ENCODE peak calls at places on chromosomes 3 and 15, in eight cellular contexts. One of them, this sample, is unnamed.

GRCh38 chr3:23809840-23810341 is 4.1 kb downstream of the UBE2E1 start:
- DNase-seq in posterior vena cava: no peak
- DNase-seq in CMK: no peak
- DNase-seq in Caco-2: no peak
- DNase-seq in HT1080: no peak
- DNase-seq in AG09309: no peak
- DNase-seq in stimulated activated naive CD8-positive, alpha-beta T cell treated with anti-CD3 and anti-CD28 coated beads, Interleukin-15, Interleukin-2, amounts not matched to agents 100 U/mL and 50 U/mL, for 24 hours: no peak
- DNase-seq in right atrium auricular region: no peak
- DNase-seq in this sample: peak

GRCh38 chr15:98896002-98896721 is 111.4 kb downstream of the PGPEP1L start:
- DNase-seq in posterior vena cava: no peak
- DNase-seq in CMK: no peak
- DNase-seq in Caco-2: no peak
- DNase-seq in HT1080: peak
- DNase-seq in AG09309: no peak
- DNase-seq in stimulated activated naive CD8-positive, alpha-beta T cell treated with anti-CD3 and anti-CD28 coated beads, Interleukin-15, Interleukin-2, amounts not matched to agents 100 U/mL and 50 U/mL, for 24 hours: no peak
- DNase-seq in right atrium auricular region: no peak
- DNase-seq in this sample: peak

GRCh38 chr15:82968066-82968465 is 15.5 kb upstream of the HOMER2 start:
- DNase-seq in posterior vena cava: no peak
- DNase-seq in CMK: no peak
- DNase-seq in Caco-2: no peak
- DNase-seq in HT1080: peak
- DNase-seq in AG09309: peak
- DNase-seq in stimulated activated naive CD8-positive, alpha-beta T cell treated with anti-CD3 and anti-CD28 coated beads, Interleukin-15, Interleukin-2, amounts not matched to agents 100 U/mL and 50 U/mL, for 24 hours: no peak
- DNase-seq in right atrium auricular region: no peak
- DNase-seq in this sample: no peak

GRCh38 chr3:95705786-95706418 is 1108.5 kb upstream of the EPHA6 start:
- DNase-seq in posterior vena cava: no peak
- DNase-seq in CMK: peak
- DNase-seq in Caco-2: no peak
- DNase-seq in HT1080: peak
- DNase-seq in AG09309: no peak
- DNase-seq in stimulated activated naive CD8-positive, alpha-beta T cell treated with anti-CD3 and anti-CD28 coated beads, Interleukin-15, Interleukin-2, amounts not matched to agents 100 U/mL and 50 U/mL, for 24 hours: peak
- DNase-seq in right atrium auricular region: no peak
- DNase-seq in this sample: peak

GRCh38 chr3:147415337-147415736 is 6.2 kb downstream of the ZIC1 start:
- DNase-seq in posterior vena cava: no peak
- DNase-seq in CMK: no peak
- DNase-seq in Caco-2: no peak
- DNase-seq in HT1080: no peak
- DNase-seq in AG09309: no peak
- DNase-seq in stimulated activated naive CD8-positive, alpha-beta T cell treated with anti-CD3 and anti-CD28 coated beads, Interleukin-15, Interleukin-2, amounts not matched to agents 100 U/mL and 50 U/mL, for 24 hours: no peak
- DNase-seq in right atrium auricular region: no peak
- DNase-seq in this sample: no peak

GRCh38 chr15:56243117-56243773 is 434 bp downstream of the RFX7 start:
- DNase-seq in posterior vena cava: peak
- DNase-seq in CMK: peak
- DNase-seq in Caco-2: peak
- DNase-seq in HT1080: peak
- DNase-seq in AG09309: no peak
- DNase-seq in stimulated activated naive CD8-positive, alpha-beta T cell treated with anti-CD3 and anti-CD28 coated beads, Interleukin-15, Interleukin-2, amounts not matched to agents 100 U/mL and 50 U/mL, for 24 hours: peak
- DNase-seq in right atrium auricular region: no peak
- DNase-seq in this sample: peak

GRCh38 chr3:127363171-127363570 is 75.3 kb upstream of the PRR20G start:
- DNase-seq in posterior vena cava: no peak
- DNase-seq in CMK: no peak
- DNase-seq in Caco-2: no peak
- DNase-seq in HT1080: no peak
- DNase-seq in AG09309: no peak
- DNase-seq in stimulated activated naive CD8-positive, alpha-beta T cell treated with anti-CD3 and anti-CD28 coated beads, Interleukin-15, Interleukin-2, amounts not matched to agents 100 U/mL and 50 U/mL, for 24 hours: no peak
- DNase-seq in right atrium auricular region: no peak
- DNase-seq in this sample: no peak

GRCh38 chr3:19149388-19149787 is 1.1 kb downstream of the KCNH8 start:
- DNase-seq in posterior vena cava: no peak
- DNase-seq in CMK: no peak
- DNase-seq in Caco-2: peak
- DNase-seq in HT1080: peak
- DNase-seq in AG09309: no peak
- DNase-seq in stimulated activated naive CD8-positive, alpha-beta T cell treated with anti-CD3 and anti-CD28 coated beads, Interleukin-15, Interleukin-2, amounts not matched to agents 100 U/mL and 50 U/mL, for 24 hours: peak
- DNase-seq in right atrium auricular region: no peak
- DNase-seq in this sample: peak

GRCh38 chr3:25589104-25589782 is 75.5 kb downstream of the TOP2B start:
- DNase-seq in posterior vena cava: no peak
- DNase-seq in CMK: no peak
- DNase-seq in Caco-2: no peak
- DNase-seq in HT1080: peak
- DNase-seq in AG09309: no peak
- DNase-seq in stimulated activated naive CD8-positive, alpha-beta T cell treated with anti-CD3 and anti-CD28 coated beads, Interleukin-15, Interleukin-2, amounts not matched to agents 100 U/mL and 50 U/mL, for 24 hours: no peak
- DNase-seq in right atrium auricular region: peak
- DNase-seq in this sample: peak

GRCh38 chr3:67018789-67019525 is 20.9 kb downstream of the KBTBD8 start:
- DNase-seq in posterior vena cava: no peak
- DNase-seq in CMK: no peak
- DNase-seq in Caco-2: no peak
- DNase-seq in HT1080: no peak
- DNase-seq in AG09309: no peak
- DNase-seq in stimulated activated naive CD8-positive, alpha-beta T cell treated with anti-CD3 and anti-CD28 coated beads, Interleukin-15, Interleukin-2, amounts not matched to agents 100 U/mL and 50 U/mL, for 24 hours: no peak
- DNase-seq in right atrium auricular region: no peak
- DNase-seq in this sample: no peak

GRCh38 chr3:43996379-43997301 is 245.0 kb upstream of the TOPAZ1 start:
- DNase-seq in posterior vena cava: peak
- DNase-seq in CMK: no peak
- DNase-seq in Caco-2: peak
- DNase-seq in HT1080: no peak
- DNase-seq in AG09309: no peak
- DNase-seq in stimulated activated naive CD8-positive, alpha-beta T cell treated with anti-CD3 and anti-CD28 coated beads, Interleukin-15, Interleukin-2, amounts not matched to agents 100 U/mL and 50 U/mL, for 24 hours: peak
- DNase-seq in right atrium auricular region: no peak
- DNase-seq in this sample: peak

GRCh38 chr15:94793641-94794040 is 562.3 kb downstream of the MCTP2 start:
- DNase-seq in posterior vena cava: no peak
- DNase-seq in CMK: no peak
- DNase-seq in Caco-2: no peak
- DNase-seq in HT1080: peak
- DNase-seq in AG09309: no peak
- DNase-seq in stimulated activated naive CD8-positive, alpha-beta T cell treated with anti-CD3 and anti-CD28 coated beads, Interleukin-15, Interleukin-2, amounts not matched to agents 100 U/mL and 50 U/mL, for 24 hours: no peak
- DNase-seq in right atrium auricular region: no peak
- DNase-seq in this sample: peak

GRCh38 chr3:62363275-62363674 is 10.1 kb downstream of the FEZF2 start:
- DNase-seq in posterior vena cava: no peak
- DNase-seq in CMK: no peak
- DNase-seq in Caco-2: no peak
- DNase-seq in HT1080: peak
- DNase-seq in AG09309: no peak
- DNase-seq in stimulated activated naive CD8-positive, alpha-beta T cell treated with anti-CD3 and anti-CD28 coated beads, Interleukin-15, Interleukin-2, amounts not matched to agents 100 U/mL and 50 U/mL, for 24 hours: no peak
- DNase-seq in right atrium auricular region: no peak
- DNase-seq in this sample: no peak

GRCh38 chr3:147113293-147114045 is 292.9 kb downstream of the ZIC4 start:
- DNase-seq in posterior vena cava: no peak
- DNase-seq in CMK: no peak
- DNase-seq in Caco-2: no peak
- DNase-seq in HT1080: peak
- DNase-seq in AG09309: peak
- DNase-seq in stimulated activated naive CD8-positive, alpha-beta T cell treated with anti-CD3 and anti-CD28 coated beads, Interleukin-15, Interleukin-2, amounts not matched to agents 100 U/mL and 50 U/mL, for 24 hours: no peak
- DNase-seq in right atrium auricular region: no peak
- DNase-seq in this sample: peak

GRCh38 chr15:62853833-62854210 is 188.7 kb upstream of the TPM1 start:
- DNase-seq in posterior vena cava: no peak
- DNase-seq in CMK: no peak
- DNase-seq in Caco-2: peak
- DNase-seq in HT1080: no peak
- DNase-seq in AG09309: no peak
- DNase-seq in stimulated activated naive CD8-positive, alpha-beta T cell treated with anti-CD3 and anti-CD28 coated beads, Interleukin-15, Interleukin-2, amounts not matched to agents 100 U/mL and 50 U/mL, for 24 hours: no peak
- DNase-seq in right atrium auricular region: no peak
- DNase-seq in this sample: no peak

GRCh38 chr15:63048986-63049665 is 6.6 kb downstream of the TPM1 start:
- DNase-seq in posterior vena cava: no peak
- DNase-seq in CMK: no peak
- DNase-seq in Caco-2: peak
- DNase-seq in HT1080: peak
- DNase-seq in AG09309: no peak
- DNase-seq in stimulated activated naive CD8-positive, alpha-beta T cell treated with anti-CD3 and anti-CD28 coated beads, Interleukin-15, Interleukin-2, amounts not matched to agents 100 U/mL and 50 U/mL, for 24 hours: peak
- DNase-seq in right atrium auricular region: no peak
- DNase-seq in this sample: peak

GRCh38 chr3:34009480-34009844 is 211.0 kb downstream of the PDCD6IP start:
- DNase-seq in posterior vena cava: no peak
- DNase-seq in CMK: no peak
- DNase-seq in Caco-2: no peak
- DNase-seq in HT1080: no peak
- DNase-seq in AG09309: no peak
- DNase-seq in stimulated activated naive CD8-positive, alpha-beta T cell treated with anti-CD3 and anti-CD28 coated beads, Interleukin-15, Interleukin-2, amounts not matched to agents 100 U/mL and 50 U/mL, for 24 hours: no peak
- DNase-seq in right atrium auricular region: no peak
- DNase-seq in this sample: peak

GRCh38 chr15:92839696-92840095 is 60.4 kb upstream of the CHD2 start:
- DNase-seq in posterior vena cava: no peak
- DNase-seq in CMK: no peak
- DNase-seq in Caco-2: no peak
- DNase-seq in HT1080: no peak
- DNase-seq in AG09309: no peak
- DNase-seq in stimulated activated naive CD8-positive, alpha-beta T cell treated with anti-CD3 and anti-CD28 coated beads, Interleukin-15, Interleukin-2, amounts not matched to agents 100 U/mL and 50 U/mL, for 24 hours: no peak
- DNase-seq in right atrium auricular region: no peak
- DNase-seq in this sample: no peak

GRCh38 chr3:61601831-61602230 is 40.5 kb downstream of the PTPRG start:
- DNase-seq in posterior vena cava: no peak
- DNase-seq in CMK: no peak
- DNase-seq in Caco-2: no peak
- DNase-seq in HT1080: no peak
- DNase-seq in AG09309: no peak
- DNase-seq in stimulated activated naive CD8-positive, alpha-beta T cell treated with anti-CD3 and anti-CD28 coated beads, Interleukin-15, Interleukin-2, amounts not matched to agents 100 U/mL and 50 U/mL, for 24 hours: no peak
- DNase-seq in right atrium auricular region: peak
- DNase-seq in this sample: peak

GRCh38 chr3:31533169-31533870 is 595 bp downstream of the STT3B start:
- DNase-seq in posterior vena cava: peak
- DNase-seq in CMK: no peak
- DNase-seq in Caco-2: peak
- DNase-seq in HT1080: peak
- DNase-seq in AG09309: no peak
- DNase-seq in stimulated activated naive CD8-positive, alpha-beta T cell treated with anti-CD3 and anti-CD28 coated beads, Interleukin-15, Interleukin-2, amounts not matched to agents 100 U/mL and 50 U/mL, for 24 hours: peak
- DNase-seq in right atrium auricular region: no peak
- DNase-seq in this sample: peak

GRCh38 chr3:49357466-49358216 is 512 bp downstream of the GPX1 start:
- DNase-seq in posterior vena cava: peak
- DNase-seq in CMK: no peak
- DNase-seq in Caco-2: peak
- DNase-seq in HT1080: peak
- DNase-seq in AG09309: peak
- DNase-seq in stimulated activated naive CD8-positive, alpha-beta T cell treated with anti-CD3 and anti-CD28 coated beads, Interleukin-15, Interleukin-2, amounts not matched to agents 100 U/mL and 50 U/mL, for 24 hours: peak
- DNase-seq in right atrium auricular region: peak
- DNase-seq in this sample: peak

GRCh38 chr3:63192248-63192647 is 85.9 kb upstream of the SYNPR start:
- DNase-seq in posterior vena cava: no peak
- DNase-seq in CMK: no peak
- DNase-seq in Caco-2: no peak
- DNase-seq in HT1080: no peak
- DNase-seq in AG09309: no peak
- DNase-seq in stimulated activated naive CD8-positive, alpha-beta T cell treated with anti-CD3 and anti-CD28 coated beads, Interleukin-15, Interleukin-2, amounts not matched to agents 100 U/mL and 50 U/mL, for 24 hours: no peak
- DNase-seq in right atrium auricular region: no peak
- DNase-seq in this sample: no peak

GRCh38 chr3:36894924-36895323 is 49.9 kb downstream of the TRANK1 start:
- DNase-seq in posterior vena cava: no peak
- DNase-seq in CMK: no peak
- DNase-seq in Caco-2: no peak
- DNase-seq in HT1080: no peak
- DNase-seq in AG09309: no peak
- DNase-seq in stimulated activated naive CD8-positive, alpha-beta T cell treated with anti-CD3 and anti-CD28 coated beads, Interleukin-15, Interleukin-2, amounts not matched to agents 100 U/mL and 50 U/mL, for 24 hours: no peak
- DNase-seq in right atrium auricular region: no peak
- DNase-seq in this sample: no peak

GRCh38 chr3:17605934-17606333 is 136.5 kb downstream of the TBC1D5 start:
- DNase-seq in posterior vena cava: no peak
- DNase-seq in CMK: no peak
- DNase-seq in Caco-2: no peak
- DNase-seq in HT1080: no peak
- DNase-seq in AG09309: no peak
- DNase-seq in stimulated activated naive CD8-positive, alpha-beta T cell treated with anti-CD3 and anti-CD28 coated beads, Interleukin-15, Interleukin-2, amounts not matched to agents 100 U/mL and 50 U/mL, for 24 hours: no peak
- DNase-seq in right atrium auricular region: no peak
- DNase-seq in this sample: no peak

GRCh38 chr3:103992469-103992868 is 1374.2 kb upstream of the ALCAM start:
- DNase-seq in posterior vena cava: no peak
- DNase-seq in CMK: no peak
- DNase-seq in Caco-2: no peak
- DNase-seq in HT1080: peak
- DNase-seq in AG09309: no peak
- DNase-seq in stimulated activated naive CD8-positive, alpha-beta T cell treated with anti-CD3 and anti-CD28 coated beads, Interleukin-15, Interleukin-2, amounts not matched to agents 100 U/mL and 50 U/mL, for 24 hours: no peak
- DNase-seq in right atrium auricular region: no peak
- DNase-seq in this sample: no peak

GRCh38 chr3:133895208-133896001 is at the start of gene RAB6B:
- DNase-seq in posterior vena cava: peak
- DNase-seq in CMK: no peak
- DNase-seq in Caco-2: peak
- DNase-seq in HT1080: peak
- DNase-seq in AG09309: no peak
- DNase-seq in stimulated activated naive CD8-positive, alpha-beta T cell treated with anti-CD3 and anti-CD28 coated beads, Interleukin-15, Interleukin-2, amounts not matched to agents 100 U/mL and 50 U/mL, for 24 hours: peak
- DNase-seq in right atrium auricular region: no peak
- DNase-seq in this sample: peak

GRCh38 chr3:14134291-14134690 is 9.4 kb downstream of the TMEM43 start:
- DNase-seq in posterior vena cava: no peak
- DNase-seq in CMK: no peak
- DNase-seq in Caco-2: no peak
- DNase-seq in HT1080: no peak
- DNase-seq in AG09309: no peak
- DNase-seq in stimulated activated naive CD8-positive, alpha-beta T cell treated with anti-CD3 and anti-CD28 coated beads, Interleukin-15, Interleukin-2, amounts not matched to agents 100 U/mL and 50 U/mL, for 24 hours: no peak
- DNase-seq in right atrium auricular region: no peak
- DNase-seq in this sample: no peak

GRCh38 chr3:25044762-25045161 is 383.3 kb upstream of the RARB start:
- DNase-seq in posterior vena cava: no peak
- DNase-seq in CMK: no peak
- DNase-seq in Caco-2: no peak
- DNase-seq in HT1080: no peak
- DNase-seq in AG09309: no peak
- DNase-seq in stimulated activated naive CD8-positive, alpha-beta T cell treated with anti-CD3 and anti-CD28 coated beads, Interleukin-15, Interleukin-2, amounts not matched to agents 100 U/mL and 50 U/mL, for 24 hours: no peak
- DNase-seq in right atrium auricular region: no peak
- DNase-seq in this sample: no peak

GRCh38 chr3:39191103-39191502 is 1.3 kb downstream of the XIRP1 start:
- DNase-seq in posterior vena cava: no peak
- DNase-seq in CMK: no peak
- DNase-seq in Caco-2: peak
- DNase-seq in HT1080: no peak
- DNase-seq in AG09309: no peak
- DNase-seq in stimulated activated naive CD8-positive, alpha-beta T cell treated with anti-CD3 and anti-CD28 coated beads, Interleukin-15, Interleukin-2, amounts not matched to agents 100 U/mL and 50 U/mL, for 24 hours: no peak
- DNase-seq in right atrium auricular region: no peak
- DNase-seq in this sample: no peak

GRCh38 chr3:157856078-157856939 is 249.9 kb downstream of the SHOX2 start:
- DNase-seq in posterior vena cava: no peak
- DNase-seq in CMK: no peak
- DNase-seq in Caco-2: no peak
- DNase-seq in HT1080: peak
- DNase-seq in AG09309: no peak
- DNase-seq in stimulated activated naive CD8-positive, alpha-beta T cell treated with anti-CD3 and anti-CD28 coated beads, Interleukin-15, Interleukin-2, amounts not matched to agents 100 U/mL and 50 U/mL, for 24 hours: no peak
- DNase-seq in right atrium auricular region: no peak
- DNase-seq in this sample: no peak

GRCh38 chr3:127779747-127780146 is 42.6 kb downstream of the MGLL start:
- DNase-seq in posterior vena cava: peak
- DNase-seq in CMK: no peak
- DNase-seq in Caco-2: no peak
- DNase-seq in HT1080: peak
- DNase-seq in AG09309: no peak
- DNase-seq in stimulated activated naive CD8-positive, alpha-beta T cell treated with anti-CD3 and anti-CD28 coated beads, Interleukin-15, Interleukin-2, amounts not matched to agents 100 U/mL and 50 U/mL, for 24 hours: no peak
- DNase-seq in right atrium auricular region: no peak
- DNase-seq in this sample: peak

This sample was measured in mesenchymal stem cell.